ENCODE peak calls at places on chromosomes 2 and 18, in six cellular contexts. One of them, this sample, is unnamed.

GRCh38 chr2:96304606-96305005 is 740 bp downstream of the SNRNP200 start:
- DNase-seq in upper lobe of right lung: no peak
- DNase-seq in tibial nerve: no peak
- DNase-seq in uterus: no peak
- DNase-seq in ovary: no peak
- DNase-seq in neural progenitor cell: no peak
- DNase-seq in this sample: no peak

GRCh38 chr18:32549248-32549842 is 78.7 kb upstream of the GAREM1 start:
- DNase-seq in tibial nerve: peak
- DNase-seq in ovary: peak
- DNase-seq in uterus: peak
- DNase-seq in upper lobe of right lung: no peak
- DNase-seq in neural progenitor cell: peak
- DNase-seq in this sample: no peak

GRCh38 chr18:49843778-49844625 is 30.7 kb upstream of the ACAA2 start:
- DNase-seq in tibial nerve: peak
- DNase-seq in neural progenitor cell: no peak
- DNase-seq in upper lobe of right lung: no peak
- DNase-seq in ovary: no peak
- DNase-seq in uterus: no peak
- DNase-seq in this sample: no peak

GRCh38 chr18:42053188-42053781 is 98.3 kb downstream of the PIK3C3 start:
- DNase-seq in upper lobe of right lung: no peak
- DNase-seq in neural progenitor cell: peak
- DNase-seq in uterus: peak
- DNase-seq in ovary: peak
- DNase-seq in tibial nerve: peak
- DNase-seq in this sample: peak

GRCh38 chr2:112646791-112647720 is 1.3 kb downstream of the SLC20A1 start:
- DNase-seq in tibial nerve: no peak
- DNase-seq in neural progenitor cell: peak
- DNase-seq in uterus: no peak
- DNase-seq in upper lobe of right lung: no peak
- DNase-seq in ovary: no peak
- DNase-seq in this sample: no peak

GRCh38 chr2:101463885-101464653 is 10.8 kb downstream of the RFX8 start:
- DNase-seq in tibial nerve: no peak
- DNase-seq in ovary: no peak
- DNase-seq in upper lobe of right lung: no peak
- DNase-seq in neural progenitor cell: no peak
- DNase-seq in uterus: no peak
- DNase-seq in this sample: no peak

GRCh38 chr2:118014492-118014824 is 588 bp upstream of the CCDC93 start:
- DNase-seq in ovary: no peak
- DNase-seq in tibial nerve: no peak
- DNase-seq in upper lobe of right lung: no peak
- DNase-seq in neural progenitor cell: peak
- DNase-seq in uterus: no peak
- DNase-seq in this sample: no peak

GRCh38 chr2:169485650-169486138 is 6.4 kb downstream of the BBS5 start:
- DNase-seq in neural progenitor cell: no peak
- DNase-seq in uterus: no peak
- DNase-seq in ovary: no peak
- DNase-seq in upper lobe of right lung: no peak
- DNase-seq in tibial nerve: no peak
- DNase-seq in this sample: no peak

GRCh38 chr2:167783266-167784070 is 463.9 kb downstream of the STK39 start:
- DNase-seq in uterus: peak
- DNase-seq in upper lobe of right lung: no peak
- DNase-seq in neural progenitor cell: peak
- DNase-seq in ovary: no peak
- DNase-seq in tibial nerve: no peak
- DNase-seq in this sample: no peak

GRCh38 chr18:79806976-79807841 is 9.5 kb downstream of the KCNG2 start:
- DNase-seq in neural progenitor cell: no peak
- DNase-seq in tibial nerve: no peak
- DNase-seq in upper lobe of right lung: peak
- DNase-seq in uterus: no peak
- DNase-seq in ovary: no peak
- DNase-seq in this sample: no peak

GRCh38 chr2:80499095-80499494 is 194.5 kb upstream of the LRRTM1 start:
- DNase-seq in tibial nerve: peak
- DNase-seq in ovary: no peak
- DNase-seq in upper lobe of right lung: no peak
- DNase-seq in neural progenitor cell: peak
- DNase-seq in uterus: no peak
- DNase-seq in this sample: peak

GRCh38 chr2:30567317-30567716 is 120.3 kb downstream of the LCLAT1 start:
- DNase-seq in tibial nerve: no peak
- DNase-seq in uterus: no peak
- DNase-seq in upper lobe of right lung: no peak
- DNase-seq in neural progenitor cell: no peak
- DNase-seq in ovary: no peak
- DNase-seq in this sample: no peak

GRCh38 chr2:31078579-31079105 is 59.6 kb downstream of the GALNT14 start:
- DNase-seq in uterus: no peak
- DNase-seq in upper lobe of right lung: no peak
- DNase-seq in ovary: no peak
- DNase-seq in neural progenitor cell: no peak
- DNase-seq in tibial nerve: no peak
- DNase-seq in this sample: no peak

GRCh38 chr2:191012845-191013616 is 940 bp downstream of the STAT1 start:
- DNase-seq in ovary: no peak
- DNase-seq in upper lobe of right lung: no peak
- DNase-seq in tibial nerve: no peak
- DNase-seq in uterus: no peak
- DNase-seq in neural progenitor cell: no peak
- DNase-seq in this sample: no peak

GRCh38 chr18:23861326-23861725 is 153.2 kb upstream of the TTC39C start:
- DNase-seq in neural progenitor cell: no peak
- DNase-seq in upper lobe of right lung: no peak
- DNase-seq in tibial nerve: no peak
- DNase-seq in uterus: no peak
- DNase-seq in ovary: no peak
- DNase-seq in this sample: no peak

GRCh38 chr2:121570036-121570664 is 39.5 kb downstream of the RNU4ATAC start:
- DNase-seq in neural progenitor cell: no peak
- DNase-seq in uterus: no peak
- DNase-seq in upper lobe of right lung: no peak
- DNase-seq in tibial nerve: no peak
- DNase-seq in ovary: no peak
- DNase-seq in this sample: no peak
- H3K27ac ChIP-seq in neural progenitor cell: no peak
- H3K27ac ChIP-seq in uterus: no peak
- H3K27ac ChIP-seq in upper lobe of right lung: no peak
- H3K27ac ChIP-seq in tibial nerve: peak
- H3K27ac ChIP-seq in ovary: no peak
- H3K27ac ChIP-seq in this sample: no peak

GRCh38 chr2:220370764-220371163 is 743.3 kb downstream of the SLC4A3 start:
- DNase-seq in ovary: no peak
- DNase-seq in upper lobe of right lung: no peak
- DNase-seq in neural progenitor cell: no peak
- DNase-seq in uterus: no peak
- DNase-seq in tibial nerve: no peak
- DNase-seq in this sample: no peak

GRCh38 chr2:220373878-220374277 is 746.4 kb downstream of the SLC4A3 start:
- DNase-seq in neural progenitor cell: no peak
- DNase-seq in tibial nerve: no peak
- DNase-seq in upper lobe of right lung: no peak
- DNase-seq in ovary: no peak
- DNase-seq in uterus: no peak
- DNase-seq in this sample: no peak

DNA sequence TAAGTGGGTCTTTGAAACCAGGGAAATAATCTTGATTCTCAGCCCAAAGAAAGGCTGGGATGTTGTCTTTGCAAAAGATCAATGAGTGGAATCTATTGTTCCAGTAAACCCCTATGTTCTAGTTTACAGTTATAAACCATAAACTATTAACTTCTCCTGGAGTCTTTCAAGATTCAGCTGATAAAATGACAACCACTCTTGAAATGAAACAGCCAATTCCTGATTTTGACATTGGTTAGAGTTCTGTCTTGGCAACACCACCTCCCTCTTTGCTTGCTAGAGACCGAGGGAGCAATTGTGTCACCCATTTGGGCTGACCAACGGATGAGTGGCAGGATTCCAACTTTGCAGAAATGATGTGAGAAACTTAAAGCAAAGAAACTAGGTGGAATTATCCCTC is 746.9 kb downstream of the SLC4A3 start:
- DNase-seq in neural progenitor cell: no peak
- DNase-seq in ovary: no peak
- DNase-seq in upper lobe of right lung: no peak
- DNase-seq in tibial nerve: no peak
- DNase-seq in uterus: no peak
- DNase-seq in this sample: no peak
- H3K4me3 ChIP-seq in neural progenitor cell: no peak
- H3K4me3 ChIP-seq in ovary: no peak
- H3K4me3 ChIP-seq in upper lobe of right lung: no peak
- H3K4me3 ChIP-seq in tibial nerve: no peak
- H3K4me3 ChIP-seq in uterus: no peak
- H3K4me3 ChIP-seq in this sample: no peak

GRCh38 chr2:55054076-55054475 is 3.8 kb upstream of the RTN4 start:
- DNase-seq in tibial nerve: no peak
- DNase-seq in neural progenitor cell: no peak
- DNase-seq in uterus: no peak
- DNase-seq in upper lobe of right lung: no peak
- DNase-seq in ovary: no peak
- DNase-seq in this sample: no peak
- H3K27ac ChIP-seq in tibial nerve: no peak
- H3K27ac ChIP-seq in neural progenitor cell: no peak
- H3K27ac ChIP-seq in uterus: no peak
- H3K27ac ChIP-seq in upper lobe of right lung: no peak
- H3K27ac ChIP-seq in ovary: no peak
- H3K27ac ChIP-seq in this sample: no peak

DNA sequence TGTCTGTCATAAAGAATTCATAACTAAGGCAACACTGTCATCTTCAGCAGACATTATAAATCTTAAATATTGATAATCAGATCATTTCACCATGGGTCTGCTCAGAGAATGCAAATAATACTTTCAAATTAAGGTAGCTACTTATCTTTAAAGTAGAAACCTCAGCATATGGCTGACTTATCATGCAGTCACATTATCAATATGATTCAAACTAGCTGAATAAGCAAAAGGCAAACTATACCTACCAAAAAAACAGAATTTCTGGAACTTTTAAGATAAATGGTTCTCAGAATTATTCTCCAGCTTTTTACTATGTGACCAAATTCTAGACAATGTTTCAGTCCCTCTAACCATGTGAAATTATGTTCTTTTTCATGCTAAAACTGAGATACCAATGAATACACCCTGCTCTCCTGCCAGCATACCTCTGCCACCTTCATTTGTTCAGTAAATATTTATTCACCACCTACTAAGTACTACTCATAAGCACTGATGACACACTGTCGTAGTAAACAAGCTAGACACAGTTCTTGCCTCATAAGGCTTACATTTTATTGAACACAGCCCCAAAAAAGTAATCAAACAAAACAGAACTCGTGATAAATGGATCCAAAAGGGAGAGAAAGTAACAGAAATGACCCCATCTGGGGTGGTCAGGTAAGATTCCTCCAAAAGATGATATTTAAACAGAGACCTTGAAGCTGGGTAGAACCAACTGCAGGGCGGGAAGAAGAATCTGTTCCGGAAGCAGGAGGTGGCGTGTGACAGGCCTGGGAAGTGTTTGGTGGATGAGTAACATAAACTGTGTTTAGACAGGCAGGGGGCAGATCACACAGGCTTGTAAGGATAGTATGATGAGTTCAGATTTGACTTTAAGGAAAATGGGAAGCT is 17.7 kb downstream of the SPIRE1 start:
- DNase-seq in upper lobe of right lung: no peak
- DNase-seq in ovary: no peak
- DNase-seq in uterus: no peak
- DNase-seq in tibial nerve: no peak
- DNase-seq in neural progenitor cell: no peak
- DNase-seq in this sample: no peak
- H3K4me3 ChIP-seq in upper lobe of right lung: no peak
- H3K4me3 ChIP-seq in ovary: no peak
- H3K4me3 ChIP-seq in uterus: no peak
- H3K4me3 ChIP-seq in tibial nerve: no peak
- H3K4me3 ChIP-seq in neural progenitor cell: no peak
- H3K4me3 ChIP-seq in this sample: no peak

DNA sequence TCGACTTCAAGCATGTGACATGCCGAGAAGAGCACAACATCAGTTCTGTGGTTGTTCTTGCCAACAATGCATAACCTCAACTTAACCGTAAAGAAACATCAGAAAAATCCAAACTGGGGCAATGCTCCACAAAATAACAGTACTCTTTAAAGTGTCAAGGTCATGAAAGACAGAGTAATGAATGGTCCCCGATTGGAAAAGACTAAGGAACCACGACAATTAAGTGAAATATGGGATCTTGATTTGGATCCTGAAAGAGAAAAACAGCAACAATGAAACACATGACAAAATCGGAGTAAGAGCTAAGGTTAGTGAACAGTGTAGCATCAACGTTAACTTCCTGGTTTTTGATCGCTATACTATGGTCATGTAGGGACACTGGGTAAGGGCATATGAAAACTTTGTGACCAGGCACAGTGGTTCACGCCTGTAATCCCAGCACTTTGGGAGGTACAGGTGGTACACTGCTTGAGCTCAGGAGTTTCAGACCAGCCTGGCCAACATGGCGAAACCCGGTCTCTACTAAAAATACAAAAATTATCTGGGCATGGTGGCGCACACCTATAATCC is 55.2 kb downstream of the UNC50 start:
- DNase-seq in neural progenitor cell: no peak
- DNase-seq in upper lobe of right lung: no peak
- DNase-seq in uterus: no peak
- DNase-seq in tibial nerve: no peak
- DNase-seq in ovary: no peak
- DNase-seq in this sample: no peak
- H3K27ac ChIP-seq in neural progenitor cell: no peak
- H3K27ac ChIP-seq in upper lobe of right lung: peak
- H3K27ac ChIP-seq in uterus: no peak
- H3K27ac ChIP-seq in tibial nerve: no peak
- H3K27ac ChIP-seq in ovary: no peak
- H3K27ac ChIP-seq in this sample: no peak

GRCh38 chr2:217010173-217010572 is 150.3 kb upstream of the TNP1 start:
- DNase-seq in neural progenitor cell: no peak
- DNase-seq in uterus: no peak
- DNase-seq in upper lobe of right lung: no peak
- DNase-seq in tibial nerve: no peak
- DNase-seq in ovary: no peak
- DNase-seq in this sample: no peak

GRCh38 chr2:217016829-217017228 is 157.0 kb upstream of the TNP1 start:
- DNase-seq in neural progenitor cell: no peak
- DNase-seq in upper lobe of right lung: no peak
- DNase-seq in ovary: no peak
- DNase-seq in uterus: peak
- DNase-seq in tibial nerve: no peak
- DNase-seq in this sample: peak

GRCh38 chr2:217017788-217018187 is 157.9 kb upstream of the TNP1 start:
- DNase-seq in neural progenitor cell: no peak
- DNase-seq in upper lobe of right lung: no peak
- DNase-seq in ovary: no peak
- DNase-seq in tibial nerve: no peak
- DNase-seq in uterus: peak
- DNase-seq in this sample: no peak

GRCh38 chr2:217011576-217011975 is 151.7 kb upstream of the TNP1 start:
- DNase-seq in neural progenitor cell: no peak
- DNase-seq in ovary: no peak
- DNase-seq in upper lobe of right lung: no peak
- DNase-seq in uterus: no peak
- DNase-seq in tibial nerve: no peak
- DNase-seq in this sample: no peak

GRCh38 chr2:217014298-217015116 is 154.6 kb upstream of the TNP1 start:
- DNase-seq in upper lobe of right lung: no peak
- DNase-seq in ovary: no peak
- DNase-seq in neural progenitor cell: no peak
- DNase-seq in tibial nerve: no peak
- DNase-seq in uterus: no peak
- DNase-seq in this sample: no peak
- H3K4me3 ChIP-seq in upper lobe of right lung: no peak
- H3K4me3 ChIP-seq in ovary: no peak
- H3K4me3 ChIP-seq in neural progenitor cell: no peak
- H3K4me3 ChIP-seq in tibial nerve: no peak
- H3K4me3 ChIP-seq in uterus: no peak
- H3K4me3 ChIP-seq in this sample: no peak

This sample was measured in right cardiac atrium.